ENCODE peak calls at places on chromosome 1, in six cellular contexts. J, H, I, O, Y and L are unnamed samples.

GRCh38 chr1:29833596-29833995 is 597.3 kb downstream of the PTPRU start:
- DNase-seq in J (no peak), H (no peak), I (no peak), O (no peak), Y (no peak), L (no peak)

GRCh38 chr1:234855851-234856250 is 245.9 kb upstream of the IRF2BP2 start:
- DNase-seq in J (no peak), H (no peak), I (no peak), O (no peak), Y (no peak), L (no peak)

GRCh38 chr1:164723296-164723731 is 164.3 kb downstream of the PBX1 start:
- DNase-seq in J (no peak), H (no peak), I (no peak), O (no peak), Y (no peak), L (no peak)

GRCh38 chr1:99662581-99663208 is 16.8 kb downstream of the PALMD start:
- DNase-seq in J (no peak), H (peak), I (no peak), O (no peak), Y (no peak), L (no peak)

GRCh38 chr1:155970531-155971167 is 7.7 kb downstream of the ARHGEF2 start:
- DNase-seq in J (peak), H (no peak), I (peak), O (no peak), Y (peak), L (no peak)

GRCh38 chr1:156727914-156728598 is at the start of gene METTL25B:
- DNase-seq in J (peak), H (peak), I (peak), O (peak), Y (peak), L (no peak)

GRCh38 chr1:94803517-94804441 is 16.4 kb upstream of the SLC44A3 start:
- DNase-seq in J (no peak), H (no peak), I (no peak), O (no peak), Y (no peak), L (no peak)

GRCh38 chr1:230797376-230798186 is 50.4 kb downstream of the CAPN9 start:
- DNase-seq in J (peak), H (peak), I (peak), O (no peak), Y (peak), L (no peak)

GRCh38 chr1:38018864-38019343 is 6.4 kb downstream of the UTP11 start:
- DNase-seq in J (no peak), H (no peak), I (no peak), O (no peak), Y (peak), L (no peak)

GRCh38 chr1:198449727-198450433 is 90.6 kb downstream of the ATP6V1G3 start:
- DNase-seq in J (no peak), H (no peak), I (no peak), O (no peak), Y (peak), L (no peak)